ENCODE peak calls at places on chromosomes 3 and 15, in four cellular contexts. One of them, this sample, is unnamed.
A peak's percentile ranks its signal among the peaks of the same experiment; 100 is the strongest.

GRCh38 chr15:49720221-49720620 is 99.4 kb downstream of the DTWD1 start:
- DNase-seq in AG04450: no peak
- DNase-seq in A549: no peak
- DNase-seq in foreskin fibroblast: no peak
- DNase-seq in this sample: no peak

GRCh38 chr3:114645392-114645791 is 351.6 kb downstream of the TIGIT start:
- DNase-seq in AG04450: no peak
- DNase-seq in A549: no peak
- DNase-seq in foreskin fibroblast: peak; percentile 73
- DNase-seq in this sample: no peak

GRCh38 chr15:60740787-60741354 is 261.9 kb upstream of the ICE2 start:
- DNase-seq in AG04450: no peak
- DNase-seq in A549: no peak
- DNase-seq in foreskin fibroblast: peak; percentile 28
- DNase-seq in this sample: peak; percentile 73

GRCh38 chr3:51982352-51982837 is 940 bp upstream of the ACY1 start:
- DNase-seq in AG04450: no peak
- DNase-seq in A549: peak; percentile 82
- DNase-seq in foreskin fibroblast: no peak
- DNase-seq in this sample: peak; percentile 78

GRCh38 chr3:159795050-159795449 is 193.6 kb upstream of the IL12A start:
- DNase-seq in AG04450: no peak
- DNase-seq in A549: no peak
- DNase-seq in foreskin fibroblast: no peak
- DNase-seq in this sample: no peak

GRCh38 chr3:114569186-114569585 is 275.4 kb downstream of the TIGIT start:
- DNase-seq in AG04450: no peak
- DNase-seq in A549: no peak
- DNase-seq in foreskin fibroblast: no peak
- DNase-seq in this sample: peak; percentile 47

GRCh38 chr3:186612065-186612464 is 795 bp upstream of the AHSG start:
- DNase-seq in AG04450: no peak
- DNase-seq in A549: no peak
- DNase-seq in foreskin fibroblast: no peak
- DNase-seq in this sample: no peak

GRCh38 chr3:144112036-144112435 is 140.4 kb downstream of the DIPK2A start:
- DNase-seq in AG04450: no peak
- DNase-seq in A549: no peak
- DNase-seq in foreskin fibroblast: no peak
- DNase-seq in this sample: no peak

GRCh38 chr3:188199386-188199785 is 45.4 kb downstream of the LPP start:
- DNase-seq in AG04450: no peak
- DNase-seq in A549: no peak
- DNase-seq in foreskin fibroblast: no peak
- DNase-seq in this sample: no peak

GRCh38 chr3:144743325-144743724 is 771.7 kb downstream of the DIPK2A start:
- DNase-seq in AG04450: no peak
- DNase-seq in A549: no peak
- DNase-seq in foreskin fibroblast: no peak
- DNase-seq in this sample: no peak

GRCh38 chr3:120364821-120365220 is 15.7 kb upstream of the LRRC58 start:
- DNase-seq in AG04450: no peak
- DNase-seq in A549: no peak
- DNase-seq in foreskin fibroblast: peak; percentile 71
- DNase-seq in this sample: no peak

GRCh38 chr3:15629860-15630597 is 28.5 kb downstream of the BTD start:
- DNase-seq in AG04450: no peak
- DNase-seq in A549: peak; percentile 86
- DNase-seq in foreskin fibroblast: peak; percentile 91
- DNase-seq in this sample: no peak

GRCh38 chr15:91873133-91873526 is 19.6 kb downstream of the SLCO3A1 start:
- DNase-seq in AG04450: no peak
- DNase-seq in A549: no peak
- DNase-seq in foreskin fibroblast: no peak
- DNase-seq in this sample: no peak

GRCh38 chr15:77067691-77068367 is 3.1 kb downstream of the TSPAN3 start:
- DNase-seq in AG04450: no peak
- DNase-seq in A549: no peak
- DNase-seq in foreskin fibroblast: no peak
- DNase-seq in this sample: no peak

GRCh38 chr3:9795212-9795611 is 2.3 kb downstream of the ARPC4 start:
- DNase-seq in AG04450: no peak
- DNase-seq in A549: no peak
- DNase-seq in foreskin fibroblast: no peak
- DNase-seq in this sample: no peak

GRCh38 chr3:58804914-58805313 is 138.3 kb upstream of the FAM3D start:
- DNase-seq in AG04450: no peak
- DNase-seq in A549: no peak
- DNase-seq in foreskin fibroblast: no peak
- DNase-seq in this sample: no peak

GRCh38 chr3:48697952-48698351 is 12.2 kb upstream of the NCKIPSD start:
- DNase-seq in AG04450: no peak
- DNase-seq in A549: no peak
- DNase-seq in foreskin fibroblast: peak; percentile 58
- DNase-seq in this sample: no peak

GRCh38 chr15:70855764-70856163 is 1.8 kb upstream of the LARP6 start:
- DNase-seq in AG04450: no peak
- DNase-seq in A549: no peak
- DNase-seq in foreskin fibroblast: no peak
- DNase-seq in this sample: no peak

GRCh38 chr3:30720586-30721313 is 114.3 kb downstream of the TGFBR2 start:
- DNase-seq in AG04450: peak; percentile 89
- DNase-seq in A549: peak; percentile 92
- DNase-seq in foreskin fibroblast: peak; percentile 62
- DNase-seq in this sample: peak; percentile 97

GRCh38 chr3:38542401-38543298 is 46.5 kb downstream of the EXOG start:
- DNase-seq in AG04450: no peak
- DNase-seq in A549: no peak
- DNase-seq in foreskin fibroblast: peak; percentile 47
- DNase-seq in this sample: no peak

GRCh38 chr15:33154366-33155166 is 39.9 kb downstream of the FMN1 start:
- DNase-seq in AG04450: no peak
- DNase-seq in A549: no peak
- DNase-seq in foreskin fibroblast: peak; percentile 83
- DNase-seq in this sample: peak; percentile 92

GRCh38 chr15:95669146-95669922 is 661.2 kb upstream of the NR2F2 start:
- DNase-seq in AG04450: no peak
- DNase-seq in A549: no peak
- DNase-seq in foreskin fibroblast: no peak
- DNase-seq in this sample: no peak

GRCh38 chr15:85477730-85478129 is 97.3 kb downstream of the AKAP13 start:
- DNase-seq in AG04450: no peak
- DNase-seq in A549: peak; percentile 43
- DNase-seq in foreskin fibroblast: peak; percentile 64
- DNase-seq in this sample: peak; percentile 96

GRCh38 chr3:79410617-79411016 is 357.2 kb downstream of the ROBO1 start:
- DNase-seq in AG04450: no peak
- DNase-seq in A549: no peak
- DNase-seq in foreskin fibroblast: no peak
- DNase-seq in this sample: no peak

GRCh38 chr3:16461463-16462245 is 51.8 kb downstream of the RFTN1 start:
- DNase-seq in AG04450: no peak
- DNase-seq in A549: no peak
- DNase-seq in foreskin fibroblast: no peak
- DNase-seq in this sample: no peak

GRCh38 chr3:142027713-142028112 is 121.6 kb downstream of the TFDP2 start:
- DNase-seq in AG04450: no peak
- DNase-seq in A549: peak; percentile 6
- DNase-seq in foreskin fibroblast: peak; percentile 68
- DNase-seq in this sample: no peak

GRCh38 chr3:127678315-127678599 is 5.5 kb downstream of the ABTB1 start:
- DNase-seq in AG04450: no peak
- DNase-seq in A549: no peak
- DNase-seq in foreskin fibroblast: no peak
- DNase-seq in this sample: no peak

GRCh38 chr15:63408514-63408913 is 26.9 kb upstream of the CA12 start:
- DNase-seq in AG04450: no peak
- DNase-seq in A549: no peak
- DNase-seq in foreskin fibroblast: no peak
- DNase-seq in this sample: no peak

GRCh38 chr15:42508263-42508690 is 12.8 kb downstream of the SNAP23 start:
- DNase-seq in AG04450: no peak
- DNase-seq in A549: no peak
- DNase-seq in foreskin fibroblast: peak; percentile 50
- DNase-seq in this sample: no peak

GRCh38 chr15:64574220-64574994 is 114.0 kb downstream of the ZNF609 start:
- DNase-seq in AG04450: peak; percentile 11
- DNase-seq in A549: no peak
- DNase-seq in foreskin fibroblast: peak; percentile 67
- DNase-seq in this sample: no peak

GRCh38 chr3:124553178-124553577 is 177.1 kb upstream of the UMPS start:
- DNase-seq in AG04450: no peak
- DNase-seq in A549: no peak
- DNase-seq in foreskin fibroblast: no peak
- DNase-seq in this sample: no peak

DNA sequence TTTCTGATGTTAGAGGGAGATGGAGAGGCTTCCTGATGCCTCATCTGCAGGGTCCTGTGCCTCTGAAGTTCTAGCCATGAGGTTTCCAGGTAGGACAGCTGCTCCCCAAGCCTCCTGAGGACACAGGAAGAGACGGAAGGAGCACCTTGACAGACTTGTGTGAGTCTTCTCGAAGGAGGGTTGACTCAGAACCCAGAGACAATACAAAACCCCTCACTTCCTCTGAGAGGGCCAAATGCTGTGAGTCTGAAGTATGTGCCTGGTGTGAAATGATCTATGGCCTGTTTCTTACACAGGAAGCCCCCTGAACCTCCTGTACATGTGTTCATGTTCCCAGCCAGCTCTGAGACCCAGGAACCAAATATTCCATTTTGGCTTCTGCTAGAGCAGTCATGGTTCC is 62.3 kb downstream of the AAGAB start:
- DNase-seq in AG04450: no peak
- DNase-seq in A549: no peak
- DNase-seq in foreskin fibroblast: no peak
- DNase-seq in this sample: no peak
- TF ChIP-seq CTCF in AG04450: no peak
- TF ChIP-seq CTCF in A549: no peak
- TF ChIP-seq CTCF in foreskin fibroblast: no peak
- TF ChIP-seq CTCF in this sample: no peak

DNA sequence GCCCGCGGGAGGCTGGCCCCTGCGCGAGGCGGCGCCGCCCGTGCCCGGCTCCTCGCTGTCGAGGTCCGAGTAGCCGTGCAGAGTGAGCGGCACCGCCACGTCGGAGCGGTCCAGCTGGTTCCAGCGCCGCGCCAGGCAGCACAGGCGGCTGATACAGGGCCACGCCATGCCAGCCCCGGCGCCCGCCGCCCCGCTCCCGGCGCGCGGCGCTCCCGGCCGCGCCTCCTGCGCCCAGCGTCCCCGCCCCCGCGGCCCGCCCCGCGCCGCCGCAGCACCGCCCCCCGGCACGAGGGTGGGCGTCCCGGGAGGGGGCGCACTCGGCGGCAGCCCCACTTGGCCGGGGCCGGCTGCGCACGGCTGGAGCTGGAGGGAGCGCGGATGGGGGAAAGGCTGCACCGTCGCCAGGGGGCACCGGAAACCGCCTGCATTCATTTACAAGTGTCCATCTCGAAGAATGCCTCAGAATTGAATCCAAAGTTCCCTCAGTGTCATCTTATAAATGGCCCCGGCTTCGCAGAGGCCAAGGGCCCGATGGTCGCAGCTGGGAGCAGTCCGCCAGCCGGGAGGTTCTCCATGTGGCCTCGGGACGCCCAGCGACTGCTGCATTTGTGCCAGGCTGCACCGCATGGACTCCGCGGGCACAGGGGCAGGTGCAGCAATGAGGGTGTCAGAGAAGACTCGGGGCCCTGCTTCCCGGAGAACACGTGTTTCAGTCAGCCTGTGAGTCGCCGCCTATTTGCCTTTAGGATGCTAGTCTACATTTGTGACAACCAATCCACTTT is at the start of gene MAP6D1:
- DNase-seq in AG04450: no peak
- DNase-seq in A549: peak; percentile 52
- DNase-seq in foreskin fibroblast: peak; percentile 77
- DNase-seq in this sample: no peak
- TF ChIP-seq CTCF in AG04450: peak; percentile 52
- TF ChIP-seq CTCF in A549: peak; percentile 43
- TF ChIP-seq CTCF in foreskin fibroblast: peak; percentile 23
- TF ChIP-seq CTCF in this sample: peak; percentile 39

GRCh38 chr3:129005526-129006303 is 4.6 kb downstream of the EFCC1 start:
- DNase-seq in AG04450: peak; percentile 29
- DNase-seq in A549: no peak
- DNase-seq in foreskin fibroblast: peak; percentile 28
- DNase-seq in this sample: no peak

GRCh38 chr3:129006864-129007263 is 5.8 kb downstream of the EFCC1 start:
- DNase-seq in AG04450: no peak
- DNase-seq in A549: no peak
- DNase-seq in foreskin fibroblast: no peak
- DNase-seq in this sample: no peak

GRCh38 chr3:129009266-129009665 is 8.2 kb downstream of the EFCC1 start:
- DNase-seq in AG04450: no peak
- DNase-seq in A549: no peak
- DNase-seq in foreskin fibroblast: no peak
- DNase-seq in this sample: no peak

GRCh38 chr3:129010316-129010956 is 9.3 kb downstream of the EFCC1 start:
- DNase-seq in AG04450: no peak
- DNase-seq in A549: no peak
- DNase-seq in foreskin fibroblast: no peak
- DNase-seq in this sample: no peak

DNA sequence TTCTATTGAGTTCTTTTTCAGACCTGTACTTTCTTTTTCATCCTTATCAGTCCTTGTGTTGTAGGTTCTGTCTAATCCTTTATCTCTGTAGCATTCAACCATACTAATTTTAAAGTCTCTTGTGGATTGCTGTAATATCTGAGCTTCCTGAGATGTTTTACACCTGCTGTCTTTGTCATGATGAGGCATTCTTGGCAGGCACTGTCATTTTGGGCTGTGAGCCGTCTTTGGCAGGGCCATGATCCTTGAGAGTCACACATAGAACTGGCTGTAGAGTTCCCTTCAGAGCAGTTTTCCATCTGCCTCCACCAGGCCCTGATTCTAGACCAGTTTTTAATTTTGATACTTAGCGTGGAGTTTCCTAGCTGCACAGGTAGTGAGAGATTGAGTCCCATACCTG is 6.7 kb downstream of the EFCC1 start:
- DNase-seq in AG04450: no peak
- DNase-seq in A549: no peak
- DNase-seq in foreskin fibroblast: no peak
- DNase-seq in this sample: no peak
- TF ChIP-seq CTCF in AG04450: no peak
- TF ChIP-seq CTCF in A549: no peak
- TF ChIP-seq CTCF in foreskin fibroblast: no peak
- TF ChIP-seq CTCF in this sample: no peak

GRCh38 chr15:89506026-89506686 is 9.8 kb upstream of the RHCG start:
- DNase-seq in AG04450: no peak
- DNase-seq in A549: no peak
- DNase-seq in foreskin fibroblast: no peak
- DNase-seq in this sample: no peak

GRCh38 chr15:89502867-89503595 is 6.6 kb upstream of the RHCG start:
- DNase-seq in AG04450: no peak
- DNase-seq in A549: peak; percentile 46
- DNase-seq in foreskin fibroblast: no peak
- DNase-seq in this sample: no peak

GRCh38 chr15:89500397-89501270 is 4.3 kb upstream of the RHCG start:
- DNase-seq in AG04450: no peak
- DNase-seq in A549: no peak
- DNase-seq in foreskin fibroblast: no peak
- DNase-seq in this sample: no peak

GRCh38 chr15:89501646-89502045 is 5.3 kb upstream of the RHCG start:
- DNase-seq in AG04450: no peak
- DNase-seq in A549: no peak
- DNase-seq in foreskin fibroblast: no peak
- DNase-seq in this sample: no peak

GRCh38 chr15:89504166-89504565 is 7.8 kb upstream of the RHCG start:
- DNase-seq in AG04450: no peak
- DNase-seq in A549: no peak
- DNase-seq in foreskin fibroblast: no peak
- DNase-seq in this sample: no peak
- TF ChIP-seq CTCF in AG04450: no peak
- TF ChIP-seq CTCF in A549: no peak
- TF ChIP-seq CTCF in foreskin fibroblast: no peak
- TF ChIP-seq CTCF in this sample: no peak